ENCODE peak calls at places on chromosomes 7 and 10, in nine cellular contexts. V, T, Y, D, J, C, A, I and L are unnamed samples.

GRCh38 chr7:55309040-55309991 is 55.8 kb upstream of the LANCL2 start:
- DNase-seq in A (no peak), J (no peak), T (no peak), V (no peak), C (no peak), D (no peak), I (no peak), Y (no peak), L (no peak)

GRCh38 chr10:79331226-79331625 is 16.0 kb upstream of the PPIF start:
- DNase-seq in J (no peak), V (no peak), D (no peak), A (peak; percentile 98), C (no peak), I (no peak), Y (no peak), T (no peak), L (no peak)

GRCh38 chr7:140656548-140657515 is 15.9 kb upstream of the ADCK2 start:
- DNase-seq in J (no peak), D (peak; percentile 54), C (no peak), V (peak; percentile 75), T (peak; percentile 79), A (peak; percentile 74), Y (no peak), I (no peak), L (peak; percentile 35)

GRCh38 chr10:88092975-88093374 is 229.6 kb downstream of the PTEN start:
- DNase-seq in V (peak; percentile 54), A (no peak), J (no peak), C (no peak), D (no peak), T (no peak), I (peak; percentile 41), Y (no peak), L (no peak)

GRCh38 chr7:90994601-90995000 is 269.6 kb upstream of the FZD1 start:
- DNase-seq in C (no peak), T (peak; percentile 10), A (no peak), D (no peak), Y (no peak), J (no peak), V (no peak), I (no peak), L (no peak)

GRCh38 chr10:77490512-77490911 is 147.1 kb downstream of the KCNMA1 start:
- DNase-seq in D (no peak), T (no peak), C (no peak), J (no peak), V (no peak), A (no peak), I (no peak), Y (no peak), L (no peak)

GRCh38 chr10:29862926-29863614 is 196.3 kb downstream of the JCAD start:
- DNase-seq in I (no peak), A (peak; percentile 90), V (no peak), J (no peak), D (no peak), Y (peak; percentile 75), C (no peak), T (peak; percentile 79), L (no peak)

GRCh38 chr7:73969991-73970390 is 58.0 kb upstream of the ELN start:
- DNase-seq in I (peak; percentile 21), C (no peak), V (no peak), A (no peak), T (no peak), Y (no peak), D (no peak), J (no peak), L (no peak)

GRCh38 chr10:98090822-98091221 is 43.6 kb upstream of the R3HCC1L start:
- DNase-seq in T (no peak), D (no peak), V (no peak), Y (no peak), C (no peak), A (no peak), I (no peak), J (no peak), L (no peak)

GRCh38 chr10:89553064-89553734 is 17.8 kb upstream of the SLC16A12 start:
- DNase-seq in J (no peak), V (peak; percentile 56), D (no peak), C (no peak), A (peak; percentile 92), Y (peak; percentile 82), T (peak; percentile 96), I (no peak), L (no peak)

GRCh38 chr10:35130588-35131146 is 4.0 kb downstream of the CREM start:
- DNase-seq in T (no peak), J (no peak), D (peak; percentile 19), Y (no peak), A (peak; percentile 92), I (no peak), V (no peak), C (no peak), L (no peak)

GRCh38 chr10:121088524-121088923 is 237.4 kb downstream of the WDR11 start:
- DNase-seq in C (peak; percentile 65), Y (no peak), I (peak; percentile 49), V (peak; percentile 67), D (no peak), J (peak; percentile 74), T (peak; percentile 6), A (peak; percentile 12), L (no peak)

GRCh38 chr7:82007315-82007714 is 237.5 kb upstream of the HGF start:
- DNase-seq in A (no peak), Y (no peak), I (no peak), T (no peak), J (no peak), D (no peak), C (no peak), V (no peak), L (no peak)

GRCh38 chr10:70930251-70931000 is 42.1 kb upstream of the PCBD1 start:
- DNase-seq in J (no peak), I (no peak), D (no peak), A (no peak), V (no peak), T (no peak), Y (no peak), C (no peak), L (no peak)

GRCh38 chr7:111107989-111108388 is 17.1 kb downstream of the LRRN3 start:
- DNase-seq in I (peak; percentile 21), J (no peak), C (no peak), Y (no peak), A (no peak), V (no peak), T (no peak), D (no peak), L (no peak)

GRCh38 chr7:137886706-137887105 is 39.9 kb upstream of the DGKI start:
- DNase-seq in I (no peak), C (no peak), J (no peak), T (peak; percentile 12), V (no peak), A (no peak), Y (no peak), D (no peak), L (no peak)

GRCh38 chr10:99784025-99784730 is 1.7 kb downstream of the ABCC2 start:
- DNase-seq in V (peak; percentile 33), Y (no peak), C (no peak), T (peak; percentile 91), J (no peak), A (peak; percentile 59), D (no peak), I (no peak), L (no peak)

GRCh38 chr7:27662490-27663205 is at the start of gene HIBADH:
- DNase-seq in Y (peak; percentile 99), D (peak; percentile 99), C (peak; percentile 99), T (peak; percentile 99), A (peak; percentile 99), J (peak; percentile 99), I (peak; percentile 98), V (peak; percentile 99), L (peak; percentile 99)

GRCh38 chr10:88994034-88994433 is 3.4 kb downstream of the FAS start:
- DNase-seq in C (peak; percentile 11), A (no peak), J (no peak), Y (no peak), I (no peak), T (peak; percentile 77), D (no peak), V (no peak), L (no peak)

GRCh38 chr7:129225206-129225930 is 538 bp downstream of the AHCYL2 start:
- DNase-seq in A (peak; percentile 41), J (peak; percentile 76), I (no peak), D (peak; percentile 71), Y (no peak), C (peak; percentile 77), T (peak; percentile 73), V (peak; percentile 72), L (peak; percentile 66)

GRCh38 chr10:70974351-70974901 is 86.1 kb upstream of the PCBD1 start:
- DNase-seq in Y (no peak), C (no peak), T (peak; percentile 48), V (peak; percentile 20), I (peak; percentile 30), A (peak; percentile 78), D (no peak), J (no peak), L (peak; percentile 30)

GRCh38 chr10:114584419-114584818 is 73.7 kb downstream of the ABLIM1 start:
- DNase-seq in C (no peak), I (no peak), T (peak; percentile 43), Y (no peak), J (no peak), V (no peak), A (no peak), D (no peak), L (no peak)
- H3K27ac ChIP-seq in C (no peak overlapping the region), I (peak overlapping the region; percentile 91), T (no peak overlapping the region), Y (no peak overlapping the region), J (no peak overlapping the region), V (no peak overlapping the region), A (no peak overlapping the region), D (no peak overlapping the region), L (no peak overlapping the region)

GRCh38 chr10:58264780-58265179 is 2.9 kb downstream of the IPMK start:
- DNase-seq in V (no peak), C (no peak), I (peak; percentile 53), A (no peak), Y (no peak), T (no peak), J (peak; percentile 44), D (peak; percentile 31), L (no peak)
- TF ChIP-seq EZH2phosphoT487 in V (no peak), C (no peak), I (no peak), A (no peak), Y (no peak), T (no peak), J (no peak), D (no peak), L (no peak)

DNA sequence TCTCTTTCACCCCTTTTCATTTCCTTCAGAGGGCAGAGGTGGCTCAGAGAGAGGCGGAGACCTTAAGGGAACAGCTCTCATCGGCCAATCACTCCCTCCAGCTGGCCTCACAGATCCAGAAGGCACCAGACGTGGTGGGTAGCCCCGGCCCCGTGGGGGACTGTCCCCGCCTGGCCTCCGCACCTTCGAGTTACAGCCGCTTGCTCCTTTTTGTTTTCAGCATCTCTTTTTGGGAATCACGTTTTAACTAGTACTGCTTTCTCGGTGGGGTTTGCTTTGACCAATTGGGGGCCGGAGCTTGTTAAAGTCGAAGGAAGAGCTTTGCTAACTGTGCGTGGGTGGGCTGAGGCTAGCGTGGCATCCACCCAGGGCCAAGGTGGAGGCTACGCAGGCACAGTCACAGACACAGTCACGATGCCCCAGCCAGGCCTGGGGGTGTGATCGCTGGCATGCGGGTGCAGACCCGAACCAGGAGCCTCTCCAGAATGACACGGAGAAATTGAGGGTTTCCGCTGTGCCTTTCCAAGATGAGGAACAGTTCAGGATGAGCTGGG is 116.2 kb upstream of the SH2B2 start:
- DNase-seq in I (no peak), J (peak; percentile 32), T (no peak), A (no peak), C (peak; percentile 42), Y (no peak), V (no peak), D (no peak), L (no peak)
- H3K27ac ChIP-seq in I (no peak overlapping the region), J (peak overlapping the region; percentile 66), T (no peak overlapping the region), A (no peak overlapping the region), C (peak overlapping the region; percentile 31), Y (no peak overlapping the region), V (no peak overlapping the region), D (no peak overlapping the region), L (no peak overlapping the region)

GRCh38 chr10:21687197-21687993 is 153.4 kb downstream of the MLLT10 start:
- DNase-seq in D (no peak), C (no peak), J (no peak), I (no peak), Y (no peak), V (no peak), T (peak; percentile 64), A (peak; percentile 4), L (no peak)
- TF ChIP-seq EZH2phosphoT487 in D (no peak), C (no peak), J (no peak), I (no peak), Y (no peak), V (no peak), T (no peak), A (no peak), L (no peak)